ENCODE peak calls at places on chromosomes 2 and 18, in eight cellular contexts. O is kidney glomerular epithelial cell, S is cardiac septum, H is DMS79 treated with DMSO at 0.1 percent for 48 hours, C is OCI-M1, Z is activated B cell treated with CpG ODN at 0.5 μM for 24 hours, B is NCI-H748 treated with DMSO at 0.1 percent for 48 hours, R is RWPE1. A is an unnamed sample.

GRCh38 chr2:162301877-162302276 is 16.6 kb downstream of the IFIH1 start:
- DNase-seq in O (no peak), S (no peak), H (no peak), C (no peak), Z (no peak), B (no peak), R (no peak), A (no peak)

GRCh38 chr2:136407952-136408318 is 290.0 kb upstream of the CXCR4 start:
- DNase-seq in O (no peak), S (no peak), H (no peak), C (no peak), Z (no peak), B (no peak), R (no peak), A (no peak)

GRCh38 chr2:73944714-73945113 is 18.0 kb downstream of the DGUOK start:
- DNase-seq in O (no peak), S (no peak), H (no peak), C (no peak), Z (no peak), B (no peak), R (no peak), A (no peak)

GRCh38 chr2:102037681-102038080 is 45.9 kb downstream of the IL1R2 start:
- DNase-seq in O (no peak), S (no peak), H (no peak), C (no peak), Z (no peak), B (no peak), R (no peak), A (no peak)

GRCh38 chr2:215361211-215361875 is 49.5 kb downstream of the ATIC start:
- DNase-seq in O (no peak), S (no peak), H (no peak), C (no peak), Z (no peak), B (no peak), R (no peak), A (no peak)

GRCh38 chr18:44823286-44823685 is 142.6 kb downstream of the SETBP1 start:
- DNase-seq in O (no peak), S (no peak), H (no peak), C (no peak), Z (no peak), B (no peak), R (no peak), A (no peak)

GRCh38 chr2:40281021-40281940 is 170.6 kb downstream of the SLC8A1 start:
- DNase-seq in O (peak; percentile 89), S (no peak), H (no peak), C (no peak), Z (no peak), B (no peak), R (peak; percentile 14), A (no peak)

GRCh38 chr18:46761054-46761769 is 4.4 kb upstream of the ST8SIA5 start:
- DNase-seq in O (no peak), S (no peak), H (no peak), C (no peak), Z (no peak), B (peak; percentile 97), R (no peak), A (no peak)

GRCh38 chr2:35871672-35872071 is 483.9 kb upstream of the CRIM1 start:
- DNase-seq in O (no peak), S (no peak), H (no peak), C (no peak), Z (no peak), B (no peak), R (no peak), A (peak; percentile 13)

GRCh38 chr2:65165595-65165994 is 35.7 kb upstream of the RAB1A start:
- DNase-seq in O (no peak), S (no peak), H (no peak), C (peak; percentile 8), Z (no peak), B (no peak), R (no peak), A (peak; percentile 80)

GRCh38 chr2:11319939-11320338 is 24.5 kb downstream of the ROCK2 start:
- DNase-seq in O (no peak), S (no peak), H (no peak), C (no peak), Z (no peak), B (no peak), R (no peak), A (no peak)

GRCh38 chr18:74534150-74534969 is at the start of gene CNDP1:
- DNase-seq in O (no peak), S (peak; percentile 59), H (no peak), C (no peak), Z (no peak), B (no peak), R (no peak), A (no peak)

GRCh38 chr2:172674034-172674967 is 61.3 kb upstream of the RAPGEF4 start:
- DNase-seq in O (no peak), S (no peak), H (no peak), C (no peak), Z (no peak), B (no peak), R (no peak), A (no peak)

GRCh38 chr2:240933966-240934700 is 28.0 kb downstream of the CROCC2 start:
- DNase-seq in O (no peak), S (peak; percentile 67), H (no peak), C (no peak), Z (no peak), B (no peak), R (no peak), A (no peak)

GRCh38 chr2:224910535-224910934 is 131.7 kb downstream of the DOCK10 start:
- DNase-seq in O (no peak), S (no peak), H (no peak), C (peak; percentile 36), Z (no peak), B (no peak), R (no peak), A (no peak)

GRCh38 chr18:32438173-32438572 is 32.5 kb downstream of the GAREM1 start:
- DNase-seq in O (no peak), S (peak; percentile 80), H (no peak), C (no peak), Z (no peak), B (no peak), R (no peak), A (no peak)

GRCh38 chr2:232957607-232958211 is 55.3 kb downstream of the NGEF start:
- DNase-seq in O (no peak), S (no peak), H (no peak), C (no peak), Z (no peak), B (no peak), R (no peak), A (no peak)

A was measured in NB4.